ENCODE peak calls at places on chromosomes 2 and 18, in eight cellular contexts. One of them, this sample, is unnamed. For H3K4me1 and H3K27me3, the result is how much of the 10 kb centered on the place peaks cover.

GRCh38 chr2:160741815-160742214 is 248.2 kb upstream of the RBMS1 start:
- DNase-seq in right cardiac atrium: no peak
- DNase-seq in IMR-90: no peak
- DNase-seq in neural progenitor cell: no peak
- DNase-seq in neuronal stem cell: no peak
- DNase-seq in iPS DF 6.9: no peak
- DNase-seq in adipocyte: no peak
- DNase-seq in HCT116: no peak
- DNase-seq in this sample: no peak

GRCh38 chr2:157447031-157447430 is 3.1 kb upstream of the CYTIP start:
- DNase-seq in right cardiac atrium: no peak
- DNase-seq in IMR-90: no peak
- DNase-seq in neural progenitor cell: no peak
- DNase-seq in neuronal stem cell: no peak
- DNase-seq in iPS DF 6.9: no peak
- DNase-seq in adipocyte: no peak
- DNase-seq in HCT116: no peak
- DNase-seq in this sample: no peak

GRCh38 chr18:72672364-72673151 is 128.4 kb upstream of the CBLN2 start:
- DNase-seq in right cardiac atrium: no peak
- DNase-seq in IMR-90: peak
- DNase-seq in neural progenitor cell: peak
- DNase-seq in neuronal stem cell: peak
- DNase-seq in iPS DF 6.9: no peak
- DNase-seq in adipocyte: peak
- DNase-seq in HCT116: no peak
- DNase-seq in this sample: peak

GRCh38 chr2:113157108-113157896 is 16.5 kb upstream of the PSD4 start:
- DNase-seq in right cardiac atrium: no peak
- DNase-seq in IMR-90: no peak
- DNase-seq in neural progenitor cell: peak
- DNase-seq in neuronal stem cell: no peak
- DNase-seq in iPS DF 6.9: no peak
- DNase-seq in adipocyte: peak
- DNase-seq in HCT116: no peak
- DNase-seq in this sample: peak

GRCh38 chr2:238099709-238100048 is 461 bp upstream of the ESPNL start:
- DNase-seq in right cardiac atrium: peak
- DNase-seq in IMR-90: no peak
- DNase-seq in neural progenitor cell: no peak
- DNase-seq in neuronal stem cell: no peak
- DNase-seq in iPS DF 6.9: no peak
- DNase-seq in adipocyte: no peak
- DNase-seq in HCT116: no peak
- DNase-seq in this sample: no peak

GRCh38 chr2:238947920-238948710 is 100.2 kb downstream of the TWIST2 start:
- DNase-seq in right cardiac atrium: peak
- DNase-seq in IMR-90: peak
- DNase-seq in neural progenitor cell: no peak
- DNase-seq in neuronal stem cell: no peak
- DNase-seq in iPS DF 6.9: no peak
- DNase-seq in adipocyte: peak
- DNase-seq in HCT116: peak
- DNase-seq in this sample: no peak

GRCh38 chr2:70954886-70955285 is 19.2 kb downstream of the ATP6V1B1 start:
- DNase-seq in right cardiac atrium: no peak
- DNase-seq in IMR-90: no peak
- DNase-seq in neural progenitor cell: peak
- DNase-seq in neuronal stem cell: no peak
- DNase-seq in iPS DF 6.9: no peak
- DNase-seq in adipocyte: no peak
- DNase-seq in HCT116: no peak
- DNase-seq in this sample: no peak

GRCh38 chr2:136008205-136008865 is 22.9 kb upstream of the DARS1 start:
- DNase-seq in right cardiac atrium: peak
- DNase-seq in IMR-90: no peak
- DNase-seq in neural progenitor cell: no peak
- DNase-seq in neuronal stem cell: no peak
- DNase-seq in iPS DF 6.9: no peak
- DNase-seq in adipocyte: no peak
- DNase-seq in HCT116: no peak
- DNase-seq in this sample: no peak

GRCh38 chr2:160666019-160666676 is 172.5 kb upstream of the RBMS1 start:
- DNase-seq in right cardiac atrium: no peak
- DNase-seq in IMR-90: peak
- DNase-seq in neural progenitor cell: no peak
- DNase-seq in neuronal stem cell: no peak
- DNase-seq in iPS DF 6.9: no peak
- DNase-seq in adipocyte: peak
- DNase-seq in HCT116: peak
- DNase-seq in this sample: no peak

GRCh38 chr2:214378455-214379103 is 32.3 kb upstream of the VWC2L start:
- DNase-seq in right cardiac atrium: no peak
- DNase-seq in IMR-90: no peak
- DNase-seq in neural progenitor cell: no peak
- DNase-seq in neuronal stem cell: no peak
- DNase-seq in iPS DF 6.9: no peak
- DNase-seq in adipocyte: no peak
- DNase-seq in HCT116: no peak
- DNase-seq in this sample: no peak

GRCh38 chr18:23556145-23556780 is 30.0 kb downstream of the NPC1 start:
- DNase-seq in right cardiac atrium: no peak
- DNase-seq in IMR-90: no peak
- DNase-seq in neural progenitor cell: no peak
- DNase-seq in neuronal stem cell: no peak
- DNase-seq in iPS DF 6.9: no peak
- DNase-seq in adipocyte: no peak
- DNase-seq in HCT116: no peak
- DNase-seq in this sample: no peak

GRCh38 chr2:224832207-224832606 is 116.0 kb upstream of the CCDC195 start:
- DNase-seq in right cardiac atrium: no peak
- DNase-seq in IMR-90: peak
- DNase-seq in neural progenitor cell: no peak
- DNase-seq in neuronal stem cell: no peak
- DNase-seq in iPS DF 6.9: no peak
- DNase-seq in adipocyte: no peak
- DNase-seq in HCT116: no peak
- DNase-seq in this sample: no peak

GRCh38 chr2:201138401-201138970 is 22.5 kb downstream of the CFLAR start:
- DNase-seq in right cardiac atrium: no peak
- DNase-seq in IMR-90: no peak
- DNase-seq in neural progenitor cell: no peak
- DNase-seq in neuronal stem cell: no peak
- DNase-seq in iPS DF 6.9: no peak
- DNase-seq in adipocyte: no peak
- DNase-seq in HCT116: no peak
- DNase-seq in this sample: no peak
- H3K4me3 ChIP-seq in right cardiac atrium: no peak
- H3K4me3 ChIP-seq in IMR-90: no peak
- H3K4me3 ChIP-seq in neural progenitor cell: no peak
- H3K4me3 ChIP-seq in neuronal stem cell: peak
- H3K4me3 ChIP-seq in iPS DF 6.9: no peak
- H3K4me3 ChIP-seq in adipocyte: no peak
- H3K4me3 ChIP-seq in HCT116: no peak
- H3K4me3 ChIP-seq in this sample: no peak

GRCh38 chr2:231670892-231671616 is 37.3 kb upstream of the PTMA start:
- DNase-seq in right cardiac atrium: peak
- DNase-seq in IMR-90: no peak
- DNase-seq in neural progenitor cell: peak
- DNase-seq in neuronal stem cell: no peak
- DNase-seq in iPS DF 6.9: no peak
- DNase-seq in adipocyte: no peak
- DNase-seq in HCT116: no peak
- DNase-seq in this sample: no peak

GRCh38 chr2:231666171-231667095 is 41.9 kb upstream of the PTMA start:
- DNase-seq in right cardiac atrium: peak
- DNase-seq in IMR-90: peak
- DNase-seq in neural progenitor cell: peak
- DNase-seq in neuronal stem cell: no peak
- DNase-seq in iPS DF 6.9: no peak
- DNase-seq in adipocyte: peak
- DNase-seq in HCT116: peak
- DNase-seq in this sample: peak

GRCh38 chr2:231667096-231667427 is 41.3 kb upstream of the PTMA start:
- DNase-seq in right cardiac atrium: no peak
- DNase-seq in IMR-90: no peak
- DNase-seq in neural progenitor cell: no peak
- DNase-seq in neuronal stem cell: no peak
- DNase-seq in iPS DF 6.9: no peak
- DNase-seq in adipocyte: no peak
- DNase-seq in HCT116: no peak
- DNase-seq in this sample: no peak

GRCh38 chr2:231667497-231667896 is 40.8 kb upstream of the PTMA start:
- DNase-seq in right cardiac atrium: no peak
- DNase-seq in IMR-90: no peak
- DNase-seq in neural progenitor cell: no peak
- DNase-seq in neuronal stem cell: no peak
- DNase-seq in iPS DF 6.9: no peak
- DNase-seq in adipocyte: no peak
- DNase-seq in HCT116: no peak
- DNase-seq in this sample: peak

DNA sequence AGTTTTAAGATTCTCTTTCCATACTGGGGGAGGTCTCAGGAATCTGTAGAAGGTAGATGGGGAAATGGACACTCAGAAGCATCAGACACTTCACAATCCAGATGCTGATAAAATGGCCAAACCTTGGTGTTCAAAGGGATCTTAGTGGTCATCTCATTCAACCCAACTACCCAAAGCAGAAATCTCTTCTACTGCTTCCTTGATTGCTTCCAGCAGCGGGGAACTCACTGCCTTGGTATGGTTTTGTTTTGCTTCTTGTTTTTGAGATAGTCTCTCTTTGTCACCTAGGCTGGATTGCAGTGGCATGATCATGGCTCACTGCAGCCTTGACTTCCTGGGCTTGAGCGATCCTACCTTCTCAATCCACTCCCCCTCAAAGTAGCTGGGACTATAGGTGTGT is 39.3 kb upstream of the PTMA start:
- DNase-seq in right cardiac atrium: no peak
- DNase-seq in IMR-90: no peak
- DNase-seq in neural progenitor cell: no peak
- DNase-seq in neuronal stem cell: no peak
- DNase-seq in iPS DF 6.9: no peak
- DNase-seq in adipocyte: no peak
- DNase-seq in HCT116: no peak
- DNase-seq in this sample: no peak
- H3K4me1 ChIP-seq in right cardiac atrium: under half
- H3K4me1 ChIP-seq in IMR-90: under half
- H3K4me1 ChIP-seq in neural progenitor cell: under half
- H3K4me1 ChIP-seq in neuronal stem cell: under half
- H3K4me1 ChIP-seq in iPS DF 6.9: under half
- H3K4me1 ChIP-seq in adipocyte: under half
- H3K4me1 ChIP-seq in HCT116: half or more
- H3K4me1 ChIP-seq in this sample: under half

GRCh38 chr2:98935777-98936132 is 270 bp downstream of the CRACDL start:
- DNase-seq in right cardiac atrium: no peak
- DNase-seq in IMR-90: no peak
- DNase-seq in neural progenitor cell: no peak
- DNase-seq in neuronal stem cell: no peak
- DNase-seq in iPS DF 6.9: no peak
- DNase-seq in adipocyte: no peak
- DNase-seq in HCT116: no peak
- DNase-seq in this sample: no peak

GRCh38 chr2:98936917-98937351 is 909 bp upstream of the CRACDL start:
- DNase-seq in right cardiac atrium: no peak
- DNase-seq in IMR-90: no peak
- DNase-seq in neural progenitor cell: peak
- DNase-seq in neuronal stem cell: peak
- DNase-seq in iPS DF 6.9: no peak
- DNase-seq in adipocyte: no peak
- DNase-seq in HCT116: no peak
- DNase-seq in this sample: no peak

GRCh38 chr2:98936133-98936916 is at the start of gene CRACDL:
- DNase-seq in right cardiac atrium: no peak
- DNase-seq in IMR-90: no peak
- DNase-seq in neural progenitor cell: peak
- DNase-seq in neuronal stem cell: peak
- DNase-seq in iPS DF 6.9: no peak
- DNase-seq in adipocyte: peak
- DNase-seq in HCT116: no peak
- DNase-seq in this sample: peak

GRCh38 chr2:98940102-98940501 is 4.1 kb upstream of the CRACDL start:
- DNase-seq in right cardiac atrium: no peak
- DNase-seq in IMR-90: no peak
- DNase-seq in neural progenitor cell: no peak
- DNase-seq in neuronal stem cell: no peak
- DNase-seq in iPS DF 6.9: no peak
- DNase-seq in adipocyte: no peak
- DNase-seq in HCT116: no peak
- DNase-seq in this sample: no peak

DNA sequence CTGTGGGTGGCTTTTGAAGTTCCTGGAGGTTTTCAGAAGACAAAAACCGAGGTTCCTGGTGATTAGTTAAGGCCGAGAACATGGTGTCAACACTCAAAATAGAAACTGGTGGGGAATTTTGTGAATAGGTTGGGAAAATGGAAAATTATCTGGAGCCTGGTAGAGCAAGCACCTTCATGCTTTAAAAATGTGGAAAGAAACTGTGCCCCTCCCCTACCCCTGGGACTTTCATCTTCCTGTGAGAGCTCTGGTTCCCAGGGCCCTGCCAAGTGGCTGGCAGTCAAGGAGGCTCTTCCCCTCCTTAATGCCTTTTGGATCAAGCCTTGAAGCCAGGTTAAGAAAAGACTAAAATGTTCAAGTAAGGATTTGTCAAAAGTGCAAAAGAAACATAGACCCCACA is 1.9 kb upstream of the CRACDL start:
- DNase-seq in right cardiac atrium: no peak
- DNase-seq in IMR-90: no peak
- DNase-seq in neural progenitor cell: no peak
- DNase-seq in neuronal stem cell: no peak
- DNase-seq in iPS DF 6.9: no peak
- DNase-seq in adipocyte: no peak
- DNase-seq in HCT116: no peak
- DNase-seq in this sample: no peak
- H3K27me3 ChIP-seq in right cardiac atrium: under half
- H3K27me3 ChIP-seq in IMR-90: half or more
- H3K27me3 ChIP-seq in neural progenitor cell: half or more
- H3K27me3 ChIP-seq in neuronal stem cell: half or more
- H3K27me3 ChIP-seq in iPS DF 6.9: under half
- H3K27me3 ChIP-seq in adipocyte: half or more
- H3K27me3 ChIP-seq in HCT116: under half
- H3K27me3 ChIP-seq in this sample: under half

DNA sequence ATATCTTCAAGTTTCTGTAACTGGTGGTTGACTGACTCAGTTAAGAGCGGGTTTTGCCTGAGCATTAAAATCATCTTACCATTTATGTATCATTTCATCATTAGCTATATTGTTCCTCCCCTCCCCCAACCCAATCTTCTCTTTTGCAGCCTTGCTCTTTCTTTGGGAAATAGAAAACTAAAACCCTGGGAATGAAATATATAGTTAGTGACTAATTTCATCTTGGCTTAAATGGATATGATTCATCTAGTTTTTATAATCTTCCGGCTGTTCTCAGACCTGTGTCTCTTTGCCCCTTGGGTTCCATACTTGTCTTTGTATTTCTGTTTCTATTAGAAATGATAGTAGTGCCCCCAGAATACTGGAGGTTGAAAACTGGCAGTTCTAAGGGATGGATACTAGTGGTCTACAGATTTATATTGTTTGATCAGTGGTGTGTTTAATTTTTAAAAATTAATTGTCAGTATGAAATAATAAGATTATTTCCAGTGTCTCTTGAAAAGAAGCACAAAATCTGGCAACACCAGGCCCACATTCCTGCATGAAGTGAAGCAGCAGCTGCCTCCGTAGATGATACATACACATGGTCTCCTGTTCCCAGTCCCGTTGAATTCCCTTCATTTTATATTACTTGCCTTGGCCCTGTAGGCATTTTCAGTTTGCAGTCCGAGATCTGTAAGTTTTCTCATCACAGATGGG is 44.5 kb downstream of the PHLPP1 start:
- DNase-seq in right cardiac atrium: no peak
- DNase-seq in IMR-90: peak
- DNase-seq in neural progenitor cell: no peak
- DNase-seq in neuronal stem cell: no peak
- DNase-seq in iPS DF 6.9: no peak
- DNase-seq in adipocyte: no peak
- DNase-seq in HCT116: no peak
- DNase-seq in this sample: no peak
- H3K4me3 ChIP-seq in right cardiac atrium: no peak
- H3K4me3 ChIP-seq in IMR-90: no peak
- H3K4me3 ChIP-seq in neural progenitor cell: peak
- H3K4me3 ChIP-seq in neuronal stem cell: no peak
- H3K4me3 ChIP-seq in iPS DF 6.9: no peak
- H3K4me3 ChIP-seq in adipocyte: peak
- H3K4me3 ChIP-seq in HCT116: no peak
- H3K4me3 ChIP-seq in this sample: no peak